ENCODE peak calls at places on chromosomes 11 and 22, in eight cellular contexts. T is glutamatergic neuron, F is GM12865, U is HFF-Myc, H is Calu3, X is transverse colon, S is neural progenitor cell, P is activated B cell treated with CpG ODN at 0.5 μM for 24 hours. D is an unnamed sample.

GRCh38 chr22:17135153-17135760 is 14.1 kb upstream of the TMEM121B start:
- DNase-seq in T (no peak), F (no peak), U (no peak), H (no peak), X (no peak), S (no peak), P (no peak), D (no peak)

GRCh38 chr11:83206771-83207413 is 13.4 kb downstream of the ANKRD42 start:
- DNase-seq in T (no peak), F (no peak), U (no peak), H (no peak), X (no peak), S (no peak), P (no peak), D (no peak)

GRCh38 chr11:65900125-65900898 is at the start of gene FOSL1:
- DNase-seq in T (no peak), F (peak; percentile 98), U (no peak), H (peak; percentile 99), X (peak; percentile 97), S (peak; percentile 84), P (peak; percentile 82), D (peak; percentile 74)

GRCh38 chr22:49883294-49883640 is 29.6 kb downstream of the ZBED4 start:
- DNase-seq in T (no peak), F (no peak), U (no peak), H (no peak), X (no peak), S (no peak), P (no peak), D (no peak)

GRCh38 chr11:132686827-132687370 is 845.4 kb downstream of the OPCML start:
- DNase-seq in T (no peak), F (no peak), U (no peak), H (no peak), X (no peak), S (no peak), P (no peak), D (no peak)

GRCh38 chr22:30015846-30016245 is 64.4 kb upstream of the HORMAD2 start:
- DNase-seq in T (no peak), F (no peak), U (no peak), H (no peak), X (no peak), S (no peak), P (no peak), D (no peak)

GRCh38 chr11:1837171-1838076 is 1.4 kb upstream of the TNNI2 start:
- DNase-seq in T (peak; percentile 83), F (peak; percentile 89), U (no peak), H (peak; percentile 76), X (peak; percentile 76), S (peak; percentile 93), P (peak; percentile 76), D (peak; percentile 91)

GRCh38 chr11:13303668-13304649 is 26.4 kb downstream of the BMAL1 start:
- DNase-seq in T (no peak), F (peak; percentile 43), U (no peak), H (no peak), X (no peak), S (no peak), P (no peak), D (no peak)

GRCh38 chr22:41380993-41381328 is 781 bp upstream of the TEF start:
- DNase-seq in T (no peak), F (no peak), U (no peak), H (no peak), X (peak; percentile 74), S (no peak), P (no peak), D (no peak)

GRCh38 chr11:119130662-119131061 is 9.3 kb downstream of the HINFP start:
- DNase-seq in T (no peak), F (no peak), U (no peak), H (no peak), X (no peak), S (no peak), P (no peak), D (no peak)

GRCh38 chr11:34501500-34501899 is 12.1 kb downstream of the ELF5 start:
- DNase-seq in T (no peak), F (peak; percentile 16), U (no peak), H (no peak), X (no peak), S (peak; percentile 26), P (no peak), D (no peak)

GRCh38 chr11:45158210-45158644 is 11.8 kb downstream of the PRDM11 start:
- DNase-seq in T (no peak), F (no peak), U (no peak), H (no peak), X (peak; percentile 44), S (peak; percentile 36), P (no peak), D (peak; percentile 43)

GRCh38 chr22:21936151-21936778 is 16.4 kb downstream of the PPM1F start:
- DNase-seq in T (no peak), F (no peak), U (no peak), H (no peak), X (peak; percentile 33), S (no peak), P (no peak), D (no peak)

GRCh38 chr11:127492025-127492424 is 491.5 kb upstream of the KIRREL3 start:
- DNase-seq in T (no peak), F (no peak), U (no peak), H (no peak), X (no peak), S (no peak), P (no peak), D (no peak)

GRCh38 chr22:46614070-46614931 is 5.9 kb upstream of the GRAMD4 start:
- DNase-seq in T (no peak), F (peak; percentile 82), U (no peak), H (no peak), X (peak; percentile 55), S (no peak), P (no peak), D (no peak)

GRCh38 chr22:45083659-45084305 is 74.0 kb upstream of the PHF21B start:
- DNase-seq in T (no peak), F (no peak), U (peak; percentile 35), H (no peak), X (no peak), S (no peak), P (no peak), D (no peak)

GRCh38 chr11:5226732-5227327 is at the start of gene HBB:
- DNase-seq in T (no peak), F (no peak), U (no peak), H (no peak), X (no peak), S (no peak), P (no peak), D (no peak)

GRCh38 chr22:26065847-26066246 is 103.4 kb upstream of the SEZ6L start:
- DNase-seq in T (no peak), F (no peak), U (no peak), H (no peak), X (no peak), S (no peak), P (no peak), D (no peak)

GRCh38 chr11:10328314-10329090 is 23.6 kb downstream of the ADM start:
- DNase-seq in T (no peak), F (no peak), U (no peak), H (no peak), X (no peak), S (no peak), P (no peak), D (no peak)

GRCh38 chr11:63986932-63987513 is 785 bp downstream of the OTUB1 start:
- DNase-seq in T (no peak), F (no peak), U (no peak), H (no peak), X (no peak), S (no peak), P (no peak), D (no peak)
- TF ChIP-seq CTCF in T (no peak), F (no peak), U (no peak), H (no peak), X (no peak), S (no peak), P (no peak), D (no peak)

DNA sequence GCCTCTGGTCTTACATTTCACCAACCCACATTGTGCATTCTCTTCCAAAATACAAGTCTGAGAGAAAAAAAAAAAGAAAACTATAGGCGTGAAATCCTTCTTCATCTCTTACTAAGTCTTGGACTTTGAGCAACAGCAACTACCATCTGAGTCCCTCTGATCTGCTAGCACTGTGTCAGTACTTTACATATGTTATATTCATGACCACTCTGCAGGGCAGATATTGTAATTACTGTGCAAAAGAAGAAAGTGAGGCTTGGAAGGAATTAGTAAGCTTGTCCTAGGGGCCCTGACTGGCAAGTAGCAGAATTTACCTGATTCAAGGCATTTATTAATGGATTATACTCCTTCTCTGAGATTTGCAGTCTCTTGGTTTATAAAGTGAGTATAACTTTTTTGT is 52.7 kb upstream of the EED start:
- DNase-seq in T (no peak), F (no peak), U (no peak), H (no peak), X (no peak), S (no peak), P (no peak), D (no peak)
- TF ChIP-seq CTCF in T (no peak), F (no peak), U (no peak), H (no peak), X (no peak), S (no peak), P (no peak), D (no peak)

GRCh38 chr11:69841859-69842698 is 22.9 kb upstream of the FGF3 start:
- DNase-seq in T (no peak), F (peak; percentile 35), U (no peak), H (peak; percentile 45), X (no peak), S (peak; percentile 35), P (no peak), D (no peak)
- TF ChIP-seq CTCF in T (peak; percentile 45), F (peak; percentile 52), U (peak; percentile 52), H (peak; percentile 57), X (peak; percentile 15), S (peak; percentile 58), P (no peak), D (peak; percentile 32)

GRCh38 chr11:111476961-111477360 is 35.2 kb downstream of the BTG4 start:
- DNase-seq in T (no peak), F (no peak), U (no peak), H (no peak), X (no peak), S (no peak), P (no peak), D (no peak)

GRCh38 chr11:111476366-111476765 is 35.8 kb downstream of the BTG4 start:
- DNase-seq in T (no peak), F (no peak), U (no peak), H (no peak), X (no peak), S (no peak), P (no peak), D (no peak)

GRCh38 chr11:111477898-111478297 is 34.3 kb downstream of the BTG4 start:
- DNase-seq in T (no peak), F (no peak), U (no peak), H (no peak), X (no peak), S (no peak), P (no peak), D (no peak)

GRCh38 chr11:111483431-111483830 is 28.8 kb downstream of the BTG4 start:
- DNase-seq in T (no peak), F (no peak), U (no peak), H (no peak), X (no peak), S (no peak), P (no peak), D (no peak)

DNA sequence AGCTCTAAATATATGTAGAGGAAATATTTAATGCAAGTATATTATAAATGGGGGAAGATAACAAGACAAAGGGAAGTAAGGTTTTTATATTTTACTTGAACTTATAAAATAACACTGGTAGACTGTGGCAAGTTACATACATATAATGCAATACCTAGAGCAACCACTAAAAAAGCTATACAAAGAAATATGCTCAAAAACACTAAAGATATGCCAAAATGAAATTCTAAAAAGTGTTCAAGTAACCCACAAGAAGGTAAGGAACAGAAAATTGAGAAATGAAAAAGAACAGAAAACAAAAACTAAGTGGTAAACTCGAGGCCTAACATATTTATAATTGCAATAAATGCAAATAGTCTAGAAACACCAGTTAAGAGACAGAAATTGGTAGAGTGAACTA is 32.5 kb downstream of the BTG4 start:
- DNase-seq in T (no peak), F (no peak), U (no peak), H (no peak), X (no peak), S (no peak), P (no peak), D (no peak)
- TF ChIP-seq CTCF in T (peak; percentile 43), F (no peak), U (no peak), H (no peak), X (no peak), S (peak; percentile 5), P (no peak), D (no peak)

D was measured in nephron progenitor cell.